ENCODE peak calls at places on chromosomes 1 and 21, in ten cellular contexts. One of them, this sample, is unnamed. For H3K4me1, the result is how much of the 10 kb centered on the place peaks cover.

GRCh38 chr1:57857809-57858208 is 433.9 kb upstream of the DAB1 start:
- DNase-seq in aorta: no peak
- DNase-seq in neuronal stem cell: no peak
- DNase-seq in MM.1S: no peak
- DNase-seq in Karpas-422: no peak
- DNase-seq in heart right ventricle: no peak
- DNase-seq in endodermal cell: no peak
- DNase-seq in mucosa of descending colon: no peak
- DNase-seq in suprapubic skin: no peak
- DNase-seq in IMR-90: no peak
- DNase-seq in this sample: no peak

GRCh38 chr21:32819702-32820101 is 48.1 kb upstream of the PAXBP1 start:
- DNase-seq in endodermal cell: no peak
- DNase-seq in aorta: peak
- DNase-seq in neuronal stem cell: no peak
- DNase-seq in MM.1S: no peak
- DNase-seq in Karpas-422: no peak
- DNase-seq in suprapubic skin: no peak
- DNase-seq in IMR-90: peak
- DNase-seq in mucosa of descending colon: no peak
- DNase-seq in heart right ventricle: peak
- DNase-seq in this sample: peak

GRCh38 chr1:116738673-116739370 is 15.4 kb upstream of the CD2 start:
- DNase-seq in heart right ventricle: no peak
- DNase-seq in mucosa of descending colon: no peak
- DNase-seq in endodermal cell: no peak
- DNase-seq in MM.1S: peak
- DNase-seq in Karpas-422: no peak
- DNase-seq in suprapubic skin: no peak
- DNase-seq in aorta: no peak
- DNase-seq in neuronal stem cell: no peak
- DNase-seq in IMR-90: no peak
- DNase-seq in this sample: no peak

GRCh38 chr1:43853161-43853921 is 80.3 kb upstream of the ARTN start:
- DNase-seq in Karpas-422: peak
- DNase-seq in endodermal cell: peak
- DNase-seq in IMR-90: peak
- DNase-seq in MM.1S: peak
- DNase-seq in aorta: peak
- DNase-seq in mucosa of descending colon: peak
- DNase-seq in suprapubic skin: no peak
- DNase-seq in heart right ventricle: peak
- DNase-seq in neuronal stem cell: no peak
- DNase-seq in this sample: peak

GRCh38 chr1:236009857-236010256 is 55.0 kb downstream of the NID1 start:
- DNase-seq in mucosa of descending colon: no peak
- DNase-seq in endodermal cell: no peak
- DNase-seq in suprapubic skin: no peak
- DNase-seq in neuronal stem cell: no peak
- DNase-seq in aorta: no peak
- DNase-seq in heart right ventricle: no peak
- DNase-seq in MM.1S: no peak
- DNase-seq in Karpas-422: no peak
- DNase-seq in IMR-90: peak
- DNase-seq in this sample: no peak

GRCh38 chr1:155979525-155980343 is 1.4 kb upstream of the ARHGEF2 start:
- DNase-seq in endodermal cell: no peak
- DNase-seq in Karpas-422: peak
- DNase-seq in aorta: peak
- DNase-seq in heart right ventricle: peak
- DNase-seq in mucosa of descending colon: peak
- DNase-seq in suprapubic skin: no peak
- DNase-seq in IMR-90: no peak
- DNase-seq in neuronal stem cell: no peak
- DNase-seq in MM.1S: peak
- DNase-seq in this sample: peak

GRCh38 chr21:31498985-31499384 is 154.9 kb upstream of the TIAM1 start:
- DNase-seq in Karpas-422: no peak
- DNase-seq in IMR-90: no peak
- DNase-seq in aorta: no peak
- DNase-seq in neuronal stem cell: no peak
- DNase-seq in MM.1S: no peak
- DNase-seq in heart right ventricle: no peak
- DNase-seq in suprapubic skin: no peak
- DNase-seq in endodermal cell: no peak
- DNase-seq in mucosa of descending colon: no peak
- DNase-seq in this sample: no peak

GRCh38 chr21:38386967-38387366 is 111.3 kb downstream of the ERG start:
- DNase-seq in heart right ventricle: no peak
- DNase-seq in aorta: no peak
- DNase-seq in Karpas-422: no peak
- DNase-seq in endodermal cell: no peak
- DNase-seq in suprapubic skin: no peak
- DNase-seq in mucosa of descending colon: no peak
- DNase-seq in MM.1S: peak
- DNase-seq in IMR-90: no peak
- DNase-seq in neuronal stem cell: no peak
- DNase-seq in this sample: no peak

GRCh38 chr1:156096640-156097391 is 14.6 kb upstream of the MEX3A start:
- DNase-seq in mucosa of descending colon: peak
- DNase-seq in Karpas-422: peak
- DNase-seq in IMR-90: peak
- DNase-seq in endodermal cell: peak
- DNase-seq in aorta: peak
- DNase-seq in suprapubic skin: peak
- DNase-seq in neuronal stem cell: no peak
- DNase-seq in heart right ventricle: peak
- DNase-seq in MM.1S: peak
- DNase-seq in this sample: peak

GRCh38 chr1:74534241-74534640 is 21.8 kb upstream of the LRRC53 start:
- DNase-seq in endodermal cell: no peak
- DNase-seq in suprapubic skin: no peak
- DNase-seq in neuronal stem cell: no peak
- DNase-seq in heart right ventricle: no peak
- DNase-seq in IMR-90: no peak
- DNase-seq in Karpas-422: no peak
- DNase-seq in aorta: no peak
- DNase-seq in mucosa of descending colon: no peak
- DNase-seq in MM.1S: no peak
- DNase-seq in this sample: no peak

GRCh38 chr1:115710859-115711624 is 57.5 kb downstream of the CASQ2 start:
- DNase-seq in aorta: no peak
- DNase-seq in neuronal stem cell: no peak
- DNase-seq in IMR-90: no peak
- DNase-seq in mucosa of descending colon: no peak
- DNase-seq in suprapubic skin: no peak
- DNase-seq in heart right ventricle: no peak
- DNase-seq in endodermal cell: no peak
- DNase-seq in Karpas-422: no peak
- DNase-seq in MM.1S: no peak
- DNase-seq in this sample: no peak

GRCh38 chr1:22275626-22276395 is 132.9 kb upstream of the WNT4 start:
- DNase-seq in neuronal stem cell: peak
- DNase-seq in heart right ventricle: peak
- DNase-seq in IMR-90: peak
- DNase-seq in MM.1S: no peak
- DNase-seq in aorta: peak
- DNase-seq in Karpas-422: peak
- DNase-seq in endodermal cell: peak
- DNase-seq in mucosa of descending colon: peak
- DNase-seq in suprapubic skin: no peak
- DNase-seq in this sample: peak

GRCh38 chr1:55707196-55707595 is 492.0 kb upstream of the USP24 start:
- DNase-seq in suprapubic skin: no peak
- DNase-seq in mucosa of descending colon: no peak
- DNase-seq in neuronal stem cell: no peak
- DNase-seq in Karpas-422: no peak
- DNase-seq in heart right ventricle: no peak
- DNase-seq in aorta: no peak
- DNase-seq in endodermal cell: no peak
- DNase-seq in MM.1S: no peak
- DNase-seq in IMR-90: no peak
- DNase-seq in this sample: no peak

GRCh38 chr1:55708781-55709180 is 493.6 kb upstream of the USP24 start:
- DNase-seq in mucosa of descending colon: no peak
- DNase-seq in Karpas-422: no peak
- DNase-seq in IMR-90: no peak
- DNase-seq in endodermal cell: no peak
- DNase-seq in aorta: no peak
- DNase-seq in heart right ventricle: no peak
- DNase-seq in neuronal stem cell: no peak
- DNase-seq in suprapubic skin: no peak
- DNase-seq in MM.1S: no peak
- DNase-seq in this sample: no peak

GRCh38 chr1:55702064-55702463 is 486.9 kb upstream of the USP24 start:
- DNase-seq in neuronal stem cell: no peak
- DNase-seq in aorta: no peak
- DNase-seq in suprapubic skin: no peak
- DNase-seq in endodermal cell: peak
- DNase-seq in heart right ventricle: no peak
- DNase-seq in Karpas-422: peak
- DNase-seq in IMR-90: no peak
- DNase-seq in mucosa of descending colon: no peak
- DNase-seq in MM.1S: peak
- DNase-seq in this sample: no peak

GRCh38 chr1:55703726-55704363 is 488.7 kb upstream of the USP24 start:
- DNase-seq in heart right ventricle: no peak
- DNase-seq in endodermal cell: no peak
- DNase-seq in MM.1S: no peak
- DNase-seq in IMR-90: peak
- DNase-seq in aorta: no peak
- DNase-seq in Karpas-422: no peak
- DNase-seq in neuronal stem cell: no peak
- DNase-seq in mucosa of descending colon: no peak
- DNase-seq in suprapubic skin: no peak
- DNase-seq in this sample: no peak

GRCh38 chr1:55706397-55706796 is 491.2 kb upstream of the USP24 start:
- DNase-seq in IMR-90: no peak
- DNase-seq in heart right ventricle: no peak
- DNase-seq in Karpas-422: no peak
- DNase-seq in suprapubic skin: no peak
- DNase-seq in MM.1S: no peak
- DNase-seq in neuronal stem cell: no peak
- DNase-seq in aorta: no peak
- DNase-seq in endodermal cell: no peak
- DNase-seq in mucosa of descending colon: no peak
- DNase-seq in this sample: no peak
- H3K4me1 ChIP-seq in IMR-90: under half
- H3K4me1 ChIP-seq in heart right ventricle: under half
- H3K4me1 ChIP-seq in Karpas-422: under half
- H3K4me1 ChIP-seq in suprapubic skin: under half
- H3K4me1 ChIP-seq in MM.1S: under half
- H3K4me1 ChIP-seq in neuronal stem cell: under half
- H3K4me1 ChIP-seq in aorta: under half
- H3K4me1 ChIP-seq in endodermal cell: under half
- H3K4me1 ChIP-seq in mucosa of descending colon: under half
- H3K4me1 ChIP-seq in this sample: under half

DNA sequence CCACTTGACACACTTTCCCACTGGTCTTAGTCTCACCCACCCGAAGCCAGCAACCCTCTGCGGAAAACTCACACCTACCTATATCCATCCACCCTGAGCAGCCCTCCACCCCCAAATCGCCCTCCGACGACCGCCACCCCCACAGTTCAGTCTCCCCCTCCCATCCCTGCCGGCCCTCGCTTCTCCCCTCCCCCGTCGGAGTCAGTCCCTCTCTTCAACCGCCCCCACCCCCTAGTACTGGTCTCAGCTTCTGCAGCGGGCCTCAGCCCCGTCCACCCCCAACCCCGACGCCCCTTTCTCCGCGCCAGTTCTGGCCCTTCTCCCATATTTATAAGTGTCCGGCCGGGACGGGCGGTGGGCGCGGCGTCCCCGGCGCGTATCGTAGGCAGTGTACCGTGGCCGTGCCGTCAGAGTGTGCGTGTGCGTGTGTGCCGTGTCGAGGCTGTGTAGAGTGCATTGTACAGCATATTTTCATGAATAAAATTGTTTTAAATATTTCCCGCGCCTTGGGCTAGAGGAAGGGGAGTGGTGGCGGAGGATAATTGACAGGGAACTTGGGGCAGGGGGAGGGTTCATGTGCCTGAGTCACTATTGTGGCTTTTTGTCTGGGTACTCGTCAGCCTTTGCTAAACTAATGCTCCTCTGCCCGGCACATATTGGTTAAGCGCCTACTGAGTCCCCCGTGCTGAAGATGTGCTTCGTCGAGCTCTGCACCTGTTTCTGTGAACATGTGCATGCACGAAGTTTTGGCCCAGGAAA is 22.0 kb downstream of the FOXO6 start:
- DNase-seq in IMR-90: peak
- DNase-seq in neuronal stem cell: no peak
- DNase-seq in aorta: no peak
- DNase-seq in mucosa of descending colon: no peak
- DNase-seq in Karpas-422: no peak
- DNase-seq in endodermal cell: peak
- DNase-seq in suprapubic skin: no peak
- DNase-seq in MM.1S: no peak
- DNase-seq in heart right ventricle: no peak
- DNase-seq in this sample: peak
- H3K4me3 ChIP-seq in IMR-90: no peak
- H3K4me3 ChIP-seq in neuronal stem cell: peak
- H3K4me3 ChIP-seq in aorta: no peak
- H3K4me3 ChIP-seq in mucosa of descending colon: no peak
- H3K4me3 ChIP-seq in Karpas-422: no peak
- H3K4me3 ChIP-seq in endodermal cell: peak
- H3K4me3 ChIP-seq in suprapubic skin: peak
- H3K4me3 ChIP-seq in MM.1S: no peak
- H3K4me3 ChIP-seq in heart right ventricle: peak
- H3K4me3 ChIP-seq in this sample: peak

DNA sequence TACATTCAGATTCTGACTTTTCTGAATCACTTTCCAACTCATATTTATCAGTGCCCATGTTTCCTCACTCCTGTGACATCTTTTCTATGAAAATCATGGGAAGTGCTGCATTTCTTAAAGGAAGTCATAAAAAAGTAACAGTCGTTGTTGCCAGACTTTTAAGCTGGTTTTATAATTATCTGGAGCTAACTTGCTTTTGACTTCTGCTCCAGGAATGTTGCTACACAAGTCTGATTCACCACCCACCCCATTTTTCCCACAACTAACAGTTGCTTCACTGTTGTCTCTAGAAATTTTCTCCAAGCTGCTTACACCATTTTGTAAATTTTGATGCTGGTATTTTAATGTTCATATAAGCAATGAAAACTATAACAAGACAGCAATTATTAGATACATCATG is 12.2 kb downstream of the FCRLB start:
- DNase-seq in MM.1S: no peak
- DNase-seq in IMR-90: peak
- DNase-seq in aorta: no peak
- DNase-seq in Karpas-422: peak
- DNase-seq in suprapubic skin: no peak
- DNase-seq in neuronal stem cell: no peak
- DNase-seq in heart right ventricle: no peak
- DNase-seq in mucosa of descending colon: no peak
- DNase-seq in endodermal cell: no peak
- DNase-seq in this sample: no peak
- H3K4me1 ChIP-seq in MM.1S: under half
- H3K4me1 ChIP-seq in IMR-90: under half
- H3K4me1 ChIP-seq in aorta: under half
- H3K4me1 ChIP-seq in Karpas-422: under half
- H3K4me1 ChIP-seq in suprapubic skin: under half
- H3K4me1 ChIP-seq in neuronal stem cell: under half
- H3K4me1 ChIP-seq in heart right ventricle: under half
- H3K4me1 ChIP-seq in mucosa of descending colon: under half
- H3K4me1 ChIP-seq in endodermal cell: under half
- H3K4me1 ChIP-seq in this sample: under half

GRCh38 chr1:28244549-28245251 is 8.8 kb downstream of the ATP5IF1 start:
- DNase-seq in aorta: no peak
- DNase-seq in neuronal stem cell: no peak
- DNase-seq in endodermal cell: no peak
- DNase-seq in heart right ventricle: peak
- DNase-seq in IMR-90: no peak
- DNase-seq in mucosa of descending colon: no peak
- DNase-seq in MM.1S: peak
- DNase-seq in suprapubic skin: no peak
- DNase-seq in Karpas-422: peak
- DNase-seq in this sample: no peak
- H3K4me3 ChIP-seq in aorta: no peak
- H3K4me3 ChIP-seq in neuronal stem cell: no peak
- H3K4me3 ChIP-seq in endodermal cell: no peak
- H3K4me3 ChIP-seq in heart right ventricle: peak
- H3K4me3 ChIP-seq in IMR-90: no peak
- H3K4me3 ChIP-seq in mucosa of descending colon: no peak
- H3K4me3 ChIP-seq in MM.1S: peak
- H3K4me3 ChIP-seq in suprapubic skin: no peak
- H3K4me3 ChIP-seq in Karpas-422: peak
- H3K4me3 ChIP-seq in this sample: no peak

This sample was measured in thyroid gland.